ENCODE peak calls at places on chromosomes 7 and 10, in five cellular contexts. J, X, W, K and Q are unnamed samples.
A peak's percentile ranks its signal among the peaks of the same experiment; 100 is the strongest.

GRCh38 chr7:98934267-98934666 is 55.9 kb downstream of the TRRAP start:
- DNase-seq in J (peak; percentile 21), X (no peak), W (no peak), K (no peak), Q (no peak)

GRCh38 chr7:149598721-149599308 is 101.2 kb upstream of the ZNF746 start:
- DNase-seq in J (peak; percentile 58), X (no peak), W (peak; percentile 38), K (no peak), Q (peak; percentile 46)

GRCh38 chr10:15775513-15775912 is 55.8 kb upstream of the ITGA8 start:
- DNase-seq in J (no peak), X (no peak), W (peak; percentile 92), K (no peak), Q (no peak)

GRCh38 chr7:71244023-71244422 is 112.1 kb downstream of the GALNT17 start:
- DNase-seq in J (no peak), X (no peak), W (no peak), K (peak; percentile 55), Q (no peak)

GRCh38 chr7:111011500-111011899 is 79.4 kb upstream of the LRRN3 start:
- DNase-seq in J (no peak), X (no peak), W (no peak), K (no peak), Q (no peak)

GRCh38 chr10:72550239-72550638 is 75.6 kb downstream of the MICU1 start:
- DNase-seq in J (no peak), X (no peak), W (no peak), K (no peak), Q (no peak)

GRCh38 chr7:41592794-41593193 is 110.1 kb downstream of the INHBA start:
- DNase-seq in J (no peak), X (no peak), W (no peak), K (no peak), Q (no peak)

GRCh38 chr10:112721080-112721698 is 228.9 kb upstream of the TCF7L2 start:
- DNase-seq in J (no peak), X (peak; percentile 14), W (peak; percentile 53), K (no peak), Q (peak; percentile 37)

GRCh38 chr7:70738080-70738479 is 393.9 kb upstream of the GALNT17 start:
- DNase-seq in J (no peak), X (no peak), W (peak; percentile 49), K (no peak), Q (no peak)

DNA sequence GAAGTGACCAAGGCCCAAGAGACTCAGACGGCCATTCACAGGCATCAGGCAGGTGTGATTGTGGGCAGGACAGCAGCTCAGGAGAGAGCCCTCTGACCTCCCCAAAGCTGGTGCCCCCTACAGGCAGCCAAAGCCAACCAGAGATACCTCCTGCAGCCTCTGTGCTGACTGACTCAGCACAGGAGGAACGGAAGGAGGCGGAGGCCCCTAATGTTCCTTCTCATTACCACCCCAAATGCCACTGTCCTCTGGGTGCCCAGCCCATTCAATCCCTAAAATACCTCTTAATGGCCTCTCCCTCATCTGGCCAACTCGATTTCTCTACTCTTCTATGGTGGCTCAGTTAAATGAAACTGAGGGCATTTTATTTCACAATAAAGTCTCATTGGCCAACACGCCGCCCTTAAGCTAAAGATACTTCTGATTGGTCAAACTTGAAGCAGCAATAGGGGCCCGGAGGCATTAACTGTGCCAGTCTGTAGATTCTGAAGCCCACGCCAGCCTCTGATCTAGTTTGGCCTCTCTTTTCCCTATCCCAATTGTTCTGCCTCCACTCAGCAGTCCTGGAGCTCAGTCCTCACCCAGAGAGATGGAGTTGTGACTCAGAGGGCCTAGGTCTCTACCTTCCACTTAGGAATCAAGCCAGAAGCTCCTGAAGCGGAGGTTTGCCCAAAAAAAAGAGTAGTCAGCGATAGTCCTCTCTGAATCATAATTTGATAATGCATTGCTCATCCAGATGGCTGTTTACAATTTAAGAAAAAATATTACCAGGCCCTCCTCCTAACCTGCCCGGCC is 1.2 kb downstream of the CYREN start:
- DNase-seq in J (no peak), X (peak; percentile 39), W (peak; percentile 59), K (peak; percentile 44), Q (peak; percentile 82)
- TF ChIP-seq POLR2A in J (no peak), X (no peak), W (no peak), K (no peak), Q (no peak)

GRCh38 chr10:1044964-1045363 is 4.0 kb downstream of the IDI1 start:
- DNase-seq in J (no peak), X (no peak), W (no peak), K (no peak), Q (no peak)

GRCh38 chr10:1044146-1044545 is 4.8 kb downstream of the IDI1 start:
- DNase-seq in J (no peak), X (no peak), W (no peak), K (no peak), Q (peak; percentile 28)

GRCh38 chr10:1041514-1041913 is 7.4 kb downstream of the IDI1 start:
- DNase-seq in J (no peak), X (no peak), W (no peak), K (no peak), Q (no peak)

GRCh38 chr10:1045415-1045814 is 3.5 kb downstream of the IDI1 start:
- DNase-seq in J (no peak), X (no peak), W (no peak), K (no peak), Q (no peak)

DNA sequence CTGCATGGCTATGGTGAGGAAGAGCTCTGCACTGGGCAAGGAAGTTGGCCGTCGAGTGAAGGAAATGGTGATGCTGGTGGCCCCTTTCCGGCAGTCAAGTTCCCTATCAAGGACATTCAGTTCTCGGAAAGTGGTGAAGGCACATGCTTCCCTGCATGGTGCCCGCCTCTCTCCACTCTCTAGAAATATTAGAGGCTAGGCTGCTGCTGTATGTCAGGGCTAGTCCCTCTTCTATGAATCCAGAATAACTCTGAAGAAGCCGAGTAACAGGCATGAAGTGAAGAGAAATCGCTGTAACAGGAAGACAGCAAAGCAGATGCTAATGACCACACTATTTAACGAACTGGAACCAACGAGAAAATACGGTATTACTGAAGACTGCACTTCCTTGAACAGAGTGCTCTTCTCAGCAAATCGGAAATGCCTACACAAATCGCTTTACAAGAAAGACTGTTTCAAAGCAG is 5.4 kb downstream of the IDI1 start:
- DNase-seq in J (peak; percentile 69), X (no peak), W (no peak), K (no peak), Q (peak; percentile 42)
- TF ChIP-seq POLR2A in J (peak; percentile 45), X (peak; percentile 33), W (no peak), K (peak; percentile 19), Q (no peak)

GRCh38 chr7:31027161-31027965 is 24.7 kb upstream of the ADCYAP1R1 start:
- DNase-seq in J (peak; percentile 71), X (no peak), W (no peak), K (peak; percentile 39), Q (no peak)

GRCh38 chr7:31029674-31030073 is 22.4 kb upstream of the ADCYAP1R1 start:
- DNase-seq in J (no peak), X (no peak), W (no peak), K (no peak), Q (no peak)

GRCh38 chr7:31028006-31028405 is 24.1 kb upstream of the ADCYAP1R1 start:
- DNase-seq in J (no peak), X (no peak), W (no peak), K (no peak), Q (no peak)

GRCh38 chr7:31028417-31028988 is 23.6 kb upstream of the ADCYAP1R1 start:
- DNase-seq in J (peak; percentile 85), X (no peak), W (no peak), K (no peak), Q (no peak)

GRCh38 chr7:31029251-31029650 is 22.9 kb upstream of the ADCYAP1R1 start:
- DNase-seq in J (no peak), X (no peak), W (no peak), K (no peak), Q (no peak)
- TF ChIP-seq POLR2A in J (no peak), X (no peak), W (no peak), K (no peak), Q (no peak)

DNA sequence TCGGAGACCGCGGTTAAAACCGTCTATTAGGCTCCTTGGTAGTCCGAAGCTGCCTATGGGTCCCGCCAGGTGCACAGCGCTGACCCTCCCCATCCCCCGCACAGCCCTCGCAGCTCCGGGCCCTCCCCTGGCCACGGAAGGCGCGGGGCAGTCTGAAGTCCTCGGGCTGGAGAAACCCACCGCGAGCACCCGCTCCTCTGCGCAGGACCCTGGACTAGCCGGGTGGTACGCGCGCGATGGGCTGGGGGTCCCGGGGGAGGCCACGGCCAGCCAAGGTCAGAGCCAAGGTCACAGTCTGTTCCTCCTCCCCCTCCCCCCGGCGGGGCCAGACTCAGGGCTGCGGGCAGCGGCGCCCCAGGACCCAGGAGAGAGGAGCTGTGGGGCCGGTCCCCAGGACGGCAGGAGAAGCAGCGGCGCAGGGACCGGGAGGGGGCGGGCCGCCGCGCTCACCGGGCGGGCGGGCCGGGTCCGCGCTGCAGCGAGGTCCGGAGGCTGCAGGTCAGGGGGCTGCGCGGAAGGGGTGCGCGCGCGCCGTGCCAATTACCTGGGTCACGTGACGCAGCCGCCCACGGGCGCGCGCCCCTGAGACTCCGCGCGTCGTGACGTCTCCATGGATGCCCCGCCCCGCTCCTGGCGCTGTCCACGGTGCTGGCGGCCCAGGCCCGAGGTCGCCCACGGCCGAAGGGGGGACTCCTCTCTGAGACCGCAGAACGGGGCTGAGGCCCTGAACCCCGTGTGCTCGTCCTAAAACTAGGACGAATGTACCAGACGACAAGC is at the start of gene OGDHL:
- DNase-seq in J (peak; percentile 85), X (peak; percentile 61), W (peak; percentile 19), K (no peak), Q (peak; percentile 74)
- TF ChIP-seq POLR2A in J (no peak), X (no peak), W (no peak), K (no peak), Q (no peak)

GRCh38 chr7:150955519-150956394 is 22.4 kb downstream of the KCNH2 start:
- DNase-seq in J (peak; percentile 87), X (peak; percentile 65), W (peak; percentile 15), K (peak; percentile 82), Q (peak; percentile 97)
- TF ChIP-seq POLR2A in J (no peak), X (no peak), W (no peak), K (no peak), Q (peak; percentile 96)

DNA sequence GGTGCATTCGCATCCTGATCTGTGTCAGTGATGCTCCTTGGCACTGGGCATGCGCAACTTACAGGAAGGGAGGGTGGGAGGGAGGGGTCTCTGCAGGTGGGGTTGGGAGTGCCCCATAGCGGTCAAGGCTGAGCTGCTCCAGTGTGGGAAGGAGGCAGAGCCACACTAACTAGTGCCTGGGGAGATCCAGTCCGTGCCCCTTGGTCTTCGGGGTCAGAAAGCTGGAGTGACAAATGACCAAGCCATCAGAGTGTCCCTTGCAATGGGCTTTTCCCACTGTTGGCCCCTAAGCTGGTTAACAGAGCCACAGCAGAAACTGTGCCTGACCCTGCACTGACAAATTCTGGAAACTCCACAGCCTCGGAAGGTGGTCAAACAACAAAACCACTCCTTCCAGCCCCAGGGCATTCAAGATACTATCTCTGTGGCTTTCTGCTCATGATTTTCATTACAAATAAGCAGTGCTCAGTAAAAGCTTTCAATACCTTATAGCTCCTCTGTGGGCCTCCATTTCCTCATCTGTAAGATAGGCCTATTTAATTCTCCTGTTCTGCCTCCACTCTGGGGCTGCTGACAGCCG is 138.1 kb upstream of the UNC5B start:
- DNase-seq in J (no peak), X (no peak), W (no peak), K (no peak), Q (no peak)
- TF ChIP-seq POLR2A in J (no peak), X (no peak), W (no peak), K (no peak), Q (no peak)